ENCODE peak calls at places on chromosomes 4 and X, in five cellular contexts. One of them, this sample, is unnamed.

GRCh38 chr4:17561195-17561909 is 15.6 kb upstream of the LAP3 start:
- DNase-seq in H1: no peak
- DNase-seq in K562: peak; percentile 49
- DNase-seq in SK-N-SH: peak; percentile 63
- DNase-seq in HCT116: no peak
- DNase-seq in this sample: no peak

GRCh38 chr4:148782284-148782683 is 340.1 kb upstream of the NR3C2 start:
- DNase-seq in H1: peak; percentile 71
- DNase-seq in K562: no peak
- DNase-seq in SK-N-SH: no peak
- DNase-seq in HCT116: no peak
- DNase-seq in this sample: no peak

GRCh38 chr4:182206266-182206665 is 36.9 kb upstream of the TENM3 start:
- DNase-seq in H1: no peak
- DNase-seq in K562: no peak
- DNase-seq in SK-N-SH: no peak
- DNase-seq in HCT116: no peak
- DNase-seq in this sample: no peak

GRCh38 chrX:115712484-115712883 is 151.5 kb downstream of the PLS3 start:
- DNase-seq in H1: no peak
- DNase-seq in K562: no peak
- DNase-seq in SK-N-SH: no peak
- DNase-seq in HCT116: no peak
- DNase-seq in this sample: no peak

GRCh38 chr4:74598611-74599325 is 153.8 kb downstream of the AREG start:
- DNase-seq in H1: no peak
- DNase-seq in K562: no peak
- DNase-seq in SK-N-SH: no peak
- DNase-seq in HCT116: no peak
- DNase-seq in this sample: no peak

GRCh38 chr4:8695237-8696219 is 103.0 kb downstream of the CPZ start:
- DNase-seq in H1: peak; percentile 35
- DNase-seq in K562: no peak
- DNase-seq in SK-N-SH: no peak
- DNase-seq in HCT116: no peak
- DNase-seq in this sample: no peak

GRCh38 chrX:68710870-68711576 is 63.6 kb downstream of the STARD8 start:
- DNase-seq in H1: peak; percentile 56
- DNase-seq in K562: peak; percentile 41
- DNase-seq in SK-N-SH: peak; percentile 73
- DNase-seq in HCT116: peak; percentile 32
- DNase-seq in this sample: peak; percentile 55

GRCh38 chr4:52172166-52172565 is 121.1 kb downstream of the SPATA18 start:
- DNase-seq in H1: no peak
- DNase-seq in K562: peak; percentile 3
- DNase-seq in SK-N-SH: no peak
- DNase-seq in HCT116: no peak
- DNase-seq in this sample: no peak

GRCh38 chrX:9003041-9003440 is 30.9 kb downstream of the FAM9B start:
- DNase-seq in H1: no peak
- DNase-seq in K562: no peak
- DNase-seq in SK-N-SH: no peak
- DNase-seq in HCT116: no peak
- DNase-seq in this sample: no peak

GRCh38 chrX:72020204-72020603 is 109.6 kb downstream of the NHSL2 start:
- DNase-seq in H1: peak; percentile 4
- DNase-seq in K562: no peak
- DNase-seq in SK-N-SH: no peak
- DNase-seq in HCT116: no peak
- DNase-seq in this sample: no peak

DNA sequence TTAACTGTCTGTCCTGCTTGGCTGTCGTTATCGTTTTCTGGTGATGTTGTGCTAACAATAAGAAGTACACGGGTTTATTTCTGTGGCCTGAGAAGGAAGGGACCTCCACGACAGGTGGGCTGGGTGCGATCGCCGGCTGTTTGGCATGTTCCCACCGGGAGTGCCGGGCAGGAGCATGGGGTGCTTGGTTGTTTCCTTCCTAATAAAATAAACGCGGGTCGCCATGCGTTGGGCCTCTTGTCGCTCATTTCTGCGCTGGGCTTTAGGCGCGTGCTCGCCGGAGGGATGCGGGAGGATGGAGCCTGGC is 711 bp upstream of the GDI1 start:
- DNase-seq in H1: no peak
- DNase-seq in K562: no peak
- DNase-seq in SK-N-SH: no peak
- DNase-seq in HCT116: no peak
- DNase-seq in this sample: no peak
- TF ChIP-seq JUND in H1: no peak
- TF ChIP-seq JUND in K562: no peak
- TF ChIP-seq JUND in SK-N-SH: no peak
- TF ChIP-seq JUND in HCT116: no peak
- TF ChIP-seq JUND in this sample: no peak

DNA sequence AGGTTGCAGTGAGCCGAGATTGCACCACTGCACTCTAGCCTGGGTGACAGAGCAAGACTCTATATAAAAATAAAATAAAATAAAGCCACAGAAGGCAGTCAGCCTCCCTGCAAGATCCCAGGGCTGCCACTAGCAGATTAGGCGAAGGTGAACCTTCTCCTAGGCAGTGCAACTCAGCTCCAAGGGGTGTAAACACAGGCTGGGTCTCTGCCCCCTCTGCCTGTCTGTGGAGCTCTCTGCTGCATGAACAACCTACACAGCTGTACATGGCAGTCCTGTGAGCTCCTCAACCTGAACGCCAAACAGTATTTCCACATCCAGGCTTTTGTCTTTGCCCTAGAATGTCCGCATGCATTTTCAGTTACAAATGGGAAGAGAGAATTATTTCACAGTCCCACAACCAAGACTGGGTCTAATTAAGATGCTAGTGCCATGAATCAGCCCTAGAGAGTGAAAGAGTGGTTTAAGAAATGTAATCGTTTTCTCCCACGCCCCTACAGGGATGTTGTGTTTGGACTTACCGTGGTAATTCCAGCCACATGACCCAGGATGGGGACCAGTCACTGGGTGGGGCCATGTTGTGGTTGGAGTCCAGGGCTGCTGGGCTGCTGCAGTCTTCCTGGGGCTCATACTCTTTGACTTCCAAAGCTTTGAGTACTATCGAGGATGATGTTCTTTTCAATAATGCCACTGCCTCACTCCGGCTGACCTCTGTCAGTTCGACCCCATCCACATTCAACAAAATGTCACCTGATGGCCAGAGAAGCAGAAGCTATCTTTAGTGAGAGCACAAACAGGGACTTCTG is 99.0 kb downstream of the FIP1L1 start:
- DNase-seq in H1: no peak
- DNase-seq in K562: peak; percentile 8
- DNase-seq in SK-N-SH: no peak
- DNase-seq in HCT116: no peak
- DNase-seq in this sample: no peak
- TF ChIP-seq JUND in H1: no peak
- TF ChIP-seq JUND in K562: no peak
- TF ChIP-seq JUND in SK-N-SH: peak; percentile 54
- TF ChIP-seq JUND in HCT116: no peak
- TF ChIP-seq JUND in this sample: no peak

GRCh38 chr4:10554694-10555093 is 97.5 kb upstream of the ZNF518B start:
- DNase-seq in H1: peak; percentile 77
- DNase-seq in K562: peak; percentile 62
- DNase-seq in SK-N-SH: peak; percentile 44
- DNase-seq in HCT116: peak; percentile 56
- DNase-seq in this sample: peak; percentile 57
- TF ChIP-seq JUND in H1: no peak
- TF ChIP-seq JUND in K562: no peak
- TF ChIP-seq JUND in SK-N-SH: no peak
- TF ChIP-seq JUND in HCT116: no peak
- TF ChIP-seq JUND in this sample: no peak

GRCh38 chrX:135346975-135347374 is 37.7 kb downstream of the ETDC start:
- DNase-seq in H1: no peak
- DNase-seq in K562: peak; percentile 23
- DNase-seq in SK-N-SH: no peak
- DNase-seq in HCT116: no peak
- DNase-seq in this sample: no peak
- TF ChIP-seq JUND in H1: no peak
- TF ChIP-seq JUND in K562: no peak
- TF ChIP-seq JUND in SK-N-SH: no peak
- TF ChIP-seq JUND in HCT116: no peak
- TF ChIP-seq JUND in this sample: no peak

This sample was measured in T47D.